ENCODE peak calls at places on chromosomes 16 and 17, in ten cellular contexts. K is ascending aorta, Q is sigmoid colon, X is esophagus muscularis mucosa, F is tibial artery, P is GM23338, B is caudate nucleus, J is astrocyte, U is ovary, R is body of pancreas. V is an unnamed sample.

GRCh38 chr16:2745961-2746360 is 6.5 kb upstream of the SRRM2 start:
- DNase-seq in X (no peak), F (no peak), B (peak), P (no peak), J (no peak), U (no peak), K (no peak), R (no peak), Q (no peak), V (no peak)

GRCh38 chr16:69179255-69180010 is 7.5 kb upstream of the SNTB2 start:
- DNase-seq in J (peak), X (peak), P (no peak), R (peak), B (no peak), K (peak), F (peak), U (peak), Q (peak), V (no peak)

GRCh38 chr16:59909262-59909661 is 1175.1 kb upstream of the GOT2 start:
- DNase-seq in P (no peak), U (no peak), J (peak), X (no peak), R (no peak), F (no peak), Q (no peak), K (no peak), B (no peak), V (no peak)

GRCh38 chr16:74605332-74605731 is 1.6 kb downstream of the GLG1 start:
- DNase-seq in B (no peak), J (no peak), F (no peak), K (no peak), X (no peak), Q (no peak), R (no peak), P (no peak), U (no peak), V (no peak)

GRCh38 chr16:56798955-56799354 is 66.1 kb upstream of the SLC12A3 start:
- DNase-seq in F (no peak), J (no peak), K (no peak), U (no peak), B (no peak), R (no peak), P (no peak), Q (no peak), X (no peak), V (no peak)

GRCh38 chr17:42034059-42034458 is 14.2 kb downstream of the NKIRAS2 start:
- DNase-seq in U (no peak), X (no peak), F (no peak), P (no peak), B (no peak), Q (no peak), J (no peak), K (no peak), R (no peak), V (no peak)

GRCh38 chr17:79840204-79840988 is 1.2 kb upstream of the CBX4 start:
- DNase-seq in J (peak), X (no peak), R (peak), K (peak), B (no peak), Q (peak), P (peak), F (peak), U (peak), V (no peak)

GRCh38 chr16:79564594-79565210 is 35.8 kb downstream of the MAF start:
- DNase-seq in R (no peak), F (no peak), U (no peak), X (no peak), J (no peak), B (no peak), Q (no peak), K (no peak), P (no peak), V (no peak)

GRCh38 chr17:44496815-44497214 is 6.4 kb downstream of the GPATCH8 start:
- DNase-seq in R (no peak), B (no peak), J (no peak), X (no peak), P (no peak), K (no peak), U (no peak), Q (no peak), F (no peak), V (no peak)

GRCh38 chr16:55737318-55737717 is 81.5 kb downstream of the SLC6A2 start:
- DNase-seq in B (no peak), P (no peak), R (no peak), Q (no peak), K (no peak), F (no peak), U (no peak), J (no peak), X (no peak), V (no peak)

GRCh38 chr17:31061678-31062077 is 33.1 kb upstream of the NF1 start:
- DNase-seq in P (peak), Q (no peak), F (no peak), U (no peak), X (no peak), R (no peak), K (no peak), B (no peak), J (no peak), V (no peak)

GRCh38 chr16:52976539-52977167 is 76.0 kb downstream of the CHD9NB start:
- DNase-seq in R (no peak), B (no peak), P (peak), F (no peak), K (no peak), U (no peak), Q (no peak), X (no peak), J (peak), V (no peak)

GRCh38 chr17:77100009-77100408 is 40.8 kb upstream of the SEC14L1 start:
- DNase-seq in K (peak), F (peak), R (no peak), X (no peak), U (no peak), P (no peak), J (no peak), B (peak), Q (peak), V (peak)

GRCh38 chr17:21460358-21460757 is 84.2 kb downstream of the KCNJ12 start:
- DNase-seq in P (no peak), J (no peak), Q (no peak), K (peak), F (no peak), B (no peak), U (no peak), R (no peak), X (no peak), V (no peak)

GRCh38 chr16:49857423-49858181 is 1.7 kb upstream of the ZNF423 start:
- DNase-seq in F (peak), U (peak), K (peak), Q (peak), X (no peak), B (no peak), R (peak), J (peak), P (peak), V (no peak)

GRCh38 chr17:8941980-8942617 is 23.4 kb downstream of the PIK3R5 start:
- DNase-seq in F (no peak), P (no peak), R (no peak), B (no peak), K (no peak), Q (no peak), U (no peak), J (no peak), X (no peak), V (no peak)

DNA sequence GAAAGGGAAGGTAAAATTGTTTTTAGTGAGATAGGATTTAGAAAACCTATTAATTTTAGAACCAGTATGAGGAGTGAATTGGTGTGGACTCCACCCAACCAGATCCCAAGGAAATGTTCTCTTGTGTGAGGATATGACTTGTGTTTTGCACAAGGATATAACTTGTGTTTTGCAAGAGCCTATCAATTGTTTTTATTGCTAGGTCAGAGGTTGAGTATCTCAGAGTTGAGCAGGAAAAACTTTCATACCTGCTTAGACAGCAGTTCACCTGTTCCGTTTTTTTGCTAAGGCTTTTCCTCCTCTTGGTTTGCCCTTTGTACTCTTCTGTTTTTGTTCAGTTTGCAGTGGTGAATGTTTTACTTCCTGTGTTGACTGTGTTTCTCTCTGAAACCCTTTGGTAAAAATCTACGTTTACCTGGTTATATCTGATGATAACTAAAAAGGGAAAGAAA is 5.1 kb downstream of the NBR1 start:
- DNase-seq in F (no peak), R (no peak), Q (no peak), K (no peak), B (no peak), U (no peak), X (no peak), J (no peak), P (no peak), V (no peak)
- H3K27ac ChIP-seq in F (peak), R (peak), Q (peak), K (peak), B (no peak), U (no peak), X (peak), J (no peak), P (peak), V (no peak)

GRCh38 chr17:74512624-74513084 is 18.6 kb downstream of the CD300LB start:
- DNase-seq in J (peak), Q (no peak), R (no peak), K (no peak), P (no peak), X (peak), F (no peak), U (no peak), B (no peak), V (no peak)
- H3K27ac ChIP-seq in J (peak), Q (no peak), R (no peak), K (peak), P (no peak), X (no peak), F (no peak), U (no peak), B (no peak), V (no peak)

GRCh38 chr17:57124053-57124452 is 39.0 kb downstream of the AKAP1 start:
- DNase-seq in J (no peak), Q (no peak), U (no peak), F (no peak), R (no peak), P (no peak), B (no peak), X (no peak), K (no peak), V (no peak)

GRCh38 chr17:57120814-57121213 is 35.8 kb downstream of the AKAP1 start:
- DNase-seq in K (no peak), X (no peak), R (peak), Q (no peak), B (no peak), P (no peak), J (no peak), F (no peak), U (no peak), V (no peak)

GRCh38 chr17:57125866-57126265 is 40.8 kb downstream of the AKAP1 start:
- DNase-seq in Q (no peak), K (no peak), X (no peak), J (no peak), U (no peak), R (no peak), B (no peak), P (no peak), F (no peak), V (no peak)

GRCh38 chr17:57121308-57122042 is 36.4 kb downstream of the AKAP1 start:
- DNase-seq in K (no peak), F (no peak), P (peak), X (no peak), J (peak), U (peak), Q (no peak), B (peak), R (peak), V (no peak)

DNA sequence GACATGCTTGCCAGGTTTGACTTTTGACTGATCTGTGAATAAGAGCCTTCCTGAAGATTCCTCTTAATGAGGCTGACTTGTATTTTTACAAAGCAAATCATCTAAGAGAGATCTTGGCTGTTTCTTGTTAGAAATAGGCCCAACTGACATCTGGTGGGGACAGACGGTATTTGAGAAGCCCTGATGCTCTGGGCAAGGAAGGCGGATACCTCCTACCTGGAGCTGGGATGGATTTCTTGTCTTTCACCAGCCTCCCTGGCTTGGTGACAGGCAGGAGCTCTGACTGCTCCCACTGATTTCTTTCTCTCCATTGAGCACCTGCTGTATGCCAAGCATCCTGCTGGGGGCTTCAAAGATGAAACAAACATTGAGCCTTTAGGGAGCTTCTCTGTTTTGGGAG is 40.4 kb downstream of the AKAP1 start:
- DNase-seq in J (no peak), K (no peak), F (no peak), X (no peak), U (no peak), R (no peak), Q (no peak), P (no peak), B (no peak), V (no peak)
- H3K27ac ChIP-seq in J (no peak), K (no peak), F (no peak), X (no peak), U (no peak), R (no peak), Q (no peak), P (no peak), B (no peak), V (no peak)

GRCh38 chr16:83898463-83899271 is at the start of gene MLYCD:
- DNase-seq in K (peak), Q (peak), U (peak), X (peak), F (peak), B (peak), J (peak), P (peak), R (peak), V (peak)

GRCh38 chr16:83901101-83901500 is 2.2 kb downstream of the MLYCD start:
- DNase-seq in P (no peak), B (no peak), R (no peak), X (no peak), Q (no peak), U (no peak), J (peak), F (no peak), K (no peak), V (no peak)

GRCh38 chr16:83899272-83899897 is 470 bp downstream of the MLYCD start:
- DNase-seq in X (no peak), Q (peak), P (peak), R (peak), J (peak), K (peak), U (peak), F (peak), B (peak), V (peak)

GRCh38 chr16:83900611-83901010 is 1.7 kb downstream of the MLYCD start:
- DNase-seq in B (no peak), Q (no peak), F (no peak), K (no peak), P (no peak), R (no peak), J (peak), U (no peak), X (no peak), V (no peak)

DNA sequence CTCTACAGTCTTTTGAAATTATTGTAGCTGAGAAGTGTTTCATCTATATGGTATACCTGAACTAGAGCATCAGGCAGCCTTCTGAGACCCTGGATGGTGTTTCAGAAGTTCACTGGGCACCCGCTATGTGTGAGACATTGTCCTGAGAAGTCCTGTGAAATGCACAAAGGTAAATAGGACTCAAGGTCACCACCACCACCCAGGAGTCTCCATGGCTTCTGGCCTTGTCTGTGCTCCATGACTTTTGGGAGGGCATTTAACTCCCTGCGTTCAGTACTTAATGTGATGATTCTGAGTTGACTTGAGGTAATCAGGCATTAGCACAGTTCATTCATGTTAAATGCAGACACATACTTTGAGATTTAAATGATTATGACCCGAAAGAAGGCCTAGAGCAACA is 1.1 kb downstream of the MLYCD start:
- DNase-seq in F (no peak), B (no peak), P (no peak), Q (no peak), X (no peak), K (no peak), J (no peak), R (peak), U (no peak), V (no peak)
- H3K27ac ChIP-seq in F (peak), B (peak), P (no peak), Q (peak), X (peak), K (peak), J (no peak), R (peak), U (no peak), V (peak)

GRCh38 chr17:4837471-4838305 is 4.5 kb downstream of the MINK1 start:
- DNase-seq in B (no peak), F (no peak), Q (no peak), U (peak), J (no peak), K (no peak), X (no peak), P (no peak), R (no peak), V (no peak)

GRCh38 chr17:4839965-4840892 is 7.1 kb downstream of the MINK1 start:
- DNase-seq in F (no peak), P (no peak), U (no peak), Q (no peak), R (no peak), K (no peak), X (no peak), J (no peak), B (no peak), V (no peak)

GRCh38 chr17:4839221-4839620 is 6.1 kb downstream of the MINK1 start:
- DNase-seq in R (no peak), P (no peak), F (no peak), J (no peak), K (no peak), X (no peak), B (no peak), Q (no peak), U (no peak), V (no peak)

GRCh38 chr17:4836221-4836620 is 3.1 kb downstream of the MINK1 start:
- DNase-seq in B (no peak), R (no peak), J (no peak), U (no peak), X (no peak), F (no peak), Q (no peak), K (no peak), P (no peak), V (no peak)

DNA sequence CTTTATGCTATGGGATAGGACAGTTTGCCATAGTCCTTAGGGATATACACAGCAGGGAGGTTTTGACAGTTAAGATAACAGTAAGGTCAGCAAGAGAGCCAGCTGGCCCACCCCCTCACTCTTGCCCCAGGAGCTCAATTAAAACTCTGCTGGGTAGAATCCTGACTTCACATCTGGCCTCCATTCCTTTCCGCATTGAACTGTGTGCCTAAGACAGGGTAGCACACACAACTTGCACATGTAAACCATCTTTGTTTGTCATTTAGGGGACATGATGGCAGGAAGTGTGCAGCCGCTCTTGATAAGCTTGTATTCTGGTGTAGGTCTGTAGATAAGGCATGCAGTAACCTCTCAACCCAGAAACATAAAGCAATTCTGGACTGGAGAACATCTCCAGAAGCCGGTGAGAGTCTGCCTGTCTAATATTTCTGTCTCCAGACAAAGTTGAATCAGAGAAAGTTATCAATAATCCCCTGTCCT is 5.2 kb downstream of the MINK1 start:
- DNase-seq in F (no peak), K (no peak), J (no peak), X (no peak), P (no peak), R (no peak), B (no peak), Q (no peak), U (no peak), V (no peak)
- H3K27ac ChIP-seq in F (no peak), K (no peak), J (no peak), X (peak), P (no peak), R (no peak), B (peak), Q (no peak), U (peak), V (peak)